ENCODE peak calls at places on chromosomes 7 and 10, in seven cellular contexts. D is neural crest cell; A is breast epithelium; M is kidney; N is fibroblast of the aortic adventitia; T is CD8-positive, alpha-beta T cell; U is prostate gland. B is an unnamed sample.

GRCh38 chr7:158353606-158354570 is 233.7 kb downstream of the PTPRN2 start:
- DNase-seq in D (peak; percentile 49), A (peak; percentile 22), M (peak; percentile 59), N (no peak), T (no peak), U (no peak), B (peak; percentile 53)

GRCh38 chr7:115005241-115005640 is 83.3 kb downstream of the MDFIC start:
- DNase-seq in D (no peak), A (no peak), M (no peak), N (no peak), T (no peak), U (no peak), B (no peak)

GRCh38 chr7:5296627-5297226 is 14.0 kb downstream of the SLC29A4 start:
- DNase-seq in D (peak; percentile 57), A (no peak), M (no peak), N (no peak), T (peak; percentile 48), U (peak; percentile 22), B (peak; percentile 86)

GRCh38 chr10:11539191-11539868 is 72.1 kb downstream of the USP6NL start:
- DNase-seq in D (no peak), A (no peak), M (no peak), N (peak; percentile 69), T (no peak), U (no peak), B (no peak)

GRCh38 chr10:124076334-124076733 is 17.1 kb downstream of the CHST15 start:
- DNase-seq in D (no peak), A (no peak), M (no peak), N (no peak), T (no peak), U (no peak), B (no peak)

GRCh38 chr10:88065384-88066049 is 202.1 kb downstream of the PTEN start:
- DNase-seq in D (no peak), A (no peak), M (no peak), N (no peak), T (no peak), U (no peak), B (no peak)

GRCh38 chr10:104339469-104340098 is 1.3 kb upstream of the ITPRIP start:
- DNase-seq in D (no peak), A (no peak), M (no peak), N (peak; percentile 90), T (no peak), U (peak; percentile 75), B (no peak)

GRCh38 chr10:71366710-71367109 is 30.0 kb upstream of the CDH23 start:
- DNase-seq in D (no peak), A (no peak), M (no peak), N (no peak), T (no peak), U (no peak), B (no peak)

GRCh38 chr7:8295638-8296361 is 33.8 kb upstream of the ICA1 start:
- DNase-seq in D (peak; percentile 20), A (no peak), M (no peak), N (peak; percentile 87), T (no peak), U (peak; percentile 72), B (no peak)

GRCh38 chr7:151374139-151374538 is 32.5 kb downstream of the NUB1 start:
- DNase-seq in D (no peak), A (no peak), M (no peak), N (no peak), T (no peak), U (no peak), B (no peak)

GRCh38 chr7:151429232-151429554 is 10.7 kb downstream of the CRYGN start:
- DNase-seq in D (no peak), A (no peak), M (no peak), N (no peak), T (no peak), U (no peak), B (no peak)

GRCh38 chr10:96577037-96577436 is 9.8 kb downstream of the TM9SF3 start:
- DNase-seq in D (no peak), A (no peak), M (no peak), N (no peak), T (no peak), U (peak; percentile 22), B (no peak)

GRCh38 chr7:51666261-51666660 is 349.7 kb upstream of the COBL start:
- DNase-seq in D (no peak), A (no peak), M (no peak), N (no peak), T (no peak), U (no peak), B (no peak)

GRCh38 chr10:131667047-131667446 is 233.8 kb upstream of the PPP2R2D start:
- DNase-seq in D (no peak), A (peak; percentile 22), M (peak; percentile 14), N (no peak), T (no peak), U (no peak), B (no peak)

GRCh38 chr10:28640551-28640950 is 36.8 kb upstream of the BAMBI start:
- DNase-seq in D (no peak), A (no peak), M (no peak), N (no peak), T (no peak), U (no peak), B (no peak)

GRCh38 chr10:59181668-59182067 is 5.2 kb downstream of the PHYHIPL start:
- DNase-seq in D (peak; percentile 1), A (no peak), M (no peak), N (peak; percentile 72), T (no peak), U (peak; percentile 59), B (no peak)

GRCh38 chr7:156516791-156517378 is 123.7 kb upstream of the RNF32 start:
- DNase-seq in D (no peak), A (no peak), M (no peak), N (no peak), T (no peak), U (no peak), B (no peak)

GRCh38 chr7:156518466-156518865 is 122.1 kb upstream of the RNF32 start:
- DNase-seq in D (no peak), A (no peak), M (no peak), N (no peak), T (no peak), U (no peak), B (no peak)

GRCh38 chr7:156515911-156516790 is 124.4 kb upstream of the RNF32 start:
- DNase-seq in D (no peak), A (no peak), M (no peak), N (no peak), T (no peak), U (no peak), B (no peak)

GRCh38 chr7:156511426-156511825 is 129.1 kb upstream of the RNF32 start:
- DNase-seq in D (no peak), A (no peak), M (no peak), N (no peak), T (no peak), U (no peak), B (no peak)

GRCh38 chr7:156514851-156515250 is 125.7 kb upstream of the RNF32 start:
- DNase-seq in D (no peak), A (no peak), M (no peak), N (no peak), T (no peak), U (no peak), B (no peak)
- TF ChIP-seq CTCF in D (no peak), A (no peak), M (no peak), N (no peak), T (no peak), U (no peak), B (no peak)

GRCh38 chr10:115948415-115948814 is 324.6 kb downstream of the GFRA1 start:
- DNase-seq in D (no peak), A (no peak), M (no peak), N (peak; percentile 47), T (no peak), U (no peak), B (no peak)
- TF ChIP-seq CTCF in D (peak; percentile 44), A (peak; percentile 16), M (no peak), N (peak; percentile 48), T (no peak), U (peak; percentile 22), B (peak; percentile 64)

GRCh38 chr7:88289505-88290129 is 17.1 kb downstream of the STEAP4 start:
- DNase-seq in D (no peak), A (no peak), M (no peak), N (no peak), T (no peak), U (peak; percentile 21), B (no peak)
- TF ChIP-seq CTCF in D (no peak), A (no peak), M (no peak), N (no peak), T (no peak), U (no peak), B (no peak)

GRCh38 chr7:106735637-106736036 is 74.7 kb upstream of the CCDC71L start:
- DNase-seq in D (no peak), A (no peak), M (no peak), N (no peak), T (no peak), U (no peak), B (no peak)

GRCh38 chr7:106736123-106736507 is 75.2 kb upstream of the CCDC71L start:
- DNase-seq in D (no peak), A (no peak), M (no peak), N (no peak), T (no peak), U (no peak), B (no peak)

GRCh38 chr7:106732045-106732444 is 71.1 kb upstream of the CCDC71L start:
- DNase-seq in D (no peak), A (no peak), M (no peak), N (no peak), T (no peak), U (no peak), B (no peak)

GRCh38 chr7:106736508-106737201 is 75.7 kb upstream of the CCDC71L start:
- DNase-seq in D (no peak), A (no peak), M (no peak), N (peak; percentile 91), T (no peak), U (peak; percentile 23), B (no peak)

GRCh38 chr7:106737202-106737562 is 76.2 kb upstream of the CCDC71L start:
- DNase-seq in D (no peak), A (no peak), M (no peak), N (peak; percentile 80), T (no peak), U (no peak), B (no peak)
- TF ChIP-seq CTCF in D (peak; percentile 45), A (no peak), M (peak; percentile 9), N (peak; percentile 60), T (no peak), U (peak; percentile 8), B (peak; percentile 11)

GRCh38 chr7:29042893-29043292 is 84.8 kb upstream of the TRIL start:
- DNase-seq in D (no peak), A (no peak), M (no peak), N (no peak), T (no peak), U (no peak), B (no peak)

GRCh38 chr7:29040570-29040906 is 82.4 kb upstream of the TRIL start:
- DNase-seq in D (no peak), A (no peak), M (no peak), N (peak; percentile 45), T (no peak), U (no peak), B (no peak)

GRCh38 chr7:29035044-29035740 is 77.1 kb upstream of the TRIL start:
- DNase-seq in D (no peak), A (no peak), M (no peak), N (peak; percentile 66), T (no peak), U (no peak), B (no peak)

GRCh38 chr7:29039747-29040569 is 81.8 kb upstream of the TRIL start:
- DNase-seq in D (no peak), A (no peak), M (no peak), N (peak; percentile 69), T (no peak), U (no peak), B (no peak)

GRCh38 chr7:29038463-29038862 is 80.3 kb upstream of the TRIL start:
- DNase-seq in D (no peak), A (no peak), M (no peak), N (peak; percentile 9), T (no peak), U (no peak), B (no peak)
- TF ChIP-seq CTCF in D (no peak), A (no peak), M (no peak), N (no peak), T (no peak), U (no peak), B (no peak)

B was measured in glutamatergic neuron.